ENCODE peak calls at places on chromosomes 3 and 15, in eight cellular contexts. E is cardiac muscle cell, C is body of pancreas, Z is hepatocyte, J is psoas muscle, H is left ventricle myocardium inferior, B is thoracic aorta, K is tibial artery. M is an unnamed sample.

GRCh38 chr3:73727117-73727802 is 102.5 kb upstream of the PDZRN3 start:
- DNase-seq in H (no peak), E (peak), J (peak), C (peak), B (no peak), Z (peak), K (peak), M (no peak)

GRCh38 chr3:143849854-143850549 is 1.7 kb upstream of the SLC9A9 start:
- DNase-seq in Z (peak), C (no peak), E (peak), K (no peak), H (no peak), J (no peak), B (no peak), M (no peak)

GRCh38 chr3:59754456-59754855 is 704.6 kb upstream of the CFAP20DC start:
- DNase-seq in K (no peak), E (no peak), Z (no peak), B (no peak), H (no peak), J (no peak), C (no peak), M (no peak)

GRCh38 chr3:175726228-175726627 is 867.1 kb downstream of the NAALADL2 start:
- DNase-seq in H (no peak), C (no peak), E (no peak), B (no peak), J (no peak), K (no peak), Z (no peak), M (no peak)

GRCh38 chr3:108838411-108838810 is 15.8 kb downstream of the TRAT1 start:
- DNase-seq in Z (no peak), K (no peak), H (no peak), E (no peak), B (no peak), J (no peak), C (no peak), M (no peak)

GRCh38 chr3:65950340-65951326 is 88.1 kb downstream of the MAGI1 start:
- DNase-seq in K (no peak), Z (no peak), B (no peak), J (no peak), C (no peak), E (peak), H (no peak), M (no peak)

GRCh38 chr3:8873740-8874139 is 89.5 kb downstream of the RAD18 start:
- DNase-seq in Z (no peak), K (no peak), C (no peak), H (no peak), E (no peak), J (no peak), B (no peak), M (no peak)

GRCh38 chr15:84947947-84948830 is 33.5 kb upstream of the PDE8A start:
- DNase-seq in H (peak), Z (no peak), J (peak), B (peak), C (peak), E (peak), K (peak), M (no peak)

GRCh38 chr3:46188708-46189107 is 19.4 kb downstream of the CCR1 start:
- DNase-seq in H (no peak), K (no peak), E (no peak), C (no peak), J (no peak), B (no peak), Z (no peak), M (no peak)

GRCh38 chr3:124557433-124558232 is 172.6 kb upstream of the UMPS start:
- DNase-seq in K (no peak), B (no peak), J (no peak), H (no peak), E (peak), Z (no peak), C (peak), M (no peak)

GRCh38 chr3:59432676-59433075 is 382.9 kb upstream of the CFAP20DC start:
- DNase-seq in H (no peak), Z (no peak), E (no peak), C (no peak), K (no peak), B (no peak), J (no peak), M (no peak)

GRCh38 chr3:9890249-9891071 is at the start of gene JAGN1:
- DNase-seq in E (peak), H (peak), B (peak), K (peak), J (peak), C (peak), Z (peak), M (peak)

GRCh38 chr3:136544532-136544931 is 207.6 kb downstream of the STAG1 start:
- DNase-seq in C (no peak), H (no peak), K (no peak), J (no peak), E (peak), B (no peak), Z (no peak), M (no peak)

GRCh38 chr3:125110016-125110875 is 54.4 kb upstream of the HEG1 start:
- DNase-seq in H (no peak), J (no peak), K (no peak), C (no peak), B (no peak), Z (peak), E (peak), M (no peak)

DNA sequence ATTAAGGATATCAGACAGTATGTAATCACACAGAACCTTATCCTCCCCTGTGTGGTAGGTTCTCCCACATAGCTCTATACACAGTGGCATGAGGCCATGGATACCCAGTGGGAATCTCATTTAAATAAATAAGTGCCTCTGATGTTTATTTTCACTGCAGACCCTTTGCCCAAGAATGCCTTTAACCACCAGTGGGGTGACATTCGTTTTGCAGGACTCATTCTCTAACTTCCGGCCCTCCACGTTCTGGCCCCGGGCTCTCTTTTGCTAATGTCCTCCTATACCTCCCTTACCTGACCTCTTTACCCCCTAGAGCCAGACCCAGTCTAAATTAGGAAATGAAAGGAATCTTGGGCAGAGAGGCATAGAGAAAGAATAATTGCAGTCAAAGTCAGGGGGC is 8.3 kb downstream of the CCDC80 start:
- DNase-seq in H (no peak), B (no peak), E (no peak), C (no peak), J (no peak), Z (no peak), K (no peak), M (no peak)
- H3K4me3 ChIP-seq in H (peak), B (no peak), E (no peak), C (no peak), J (no peak), Z (no peak), K (no peak), M (no peak)

GRCh38 chr3:4587061-4587837 is 94.1 kb downstream of the ITPR1 start:
- DNase-seq in B (no peak), H (no peak), Z (no peak), E (peak), J (no peak), K (no peak), C (no peak), M (no peak)
- H3K27ac ChIP-seq in B (peak), H (peak), Z (no peak), E (no peak), J (no peak), K (peak), C (no peak), M (no peak)

GRCh38 chr3:32018723-32019564 is 37.4 kb downstream of the ZNF860 start:
- DNase-seq in K (no peak), Z (peak), B (no peak), C (no peak), J (no peak), H (no peak), E (peak), M (no peak)
- TF ChIP-seq CTCF in K (peak), Z (peak), B (peak), C (peak), J (peak), H (peak), E (peak), M (peak)

GRCh38 chr15:54083501-54083900 is 105.3 kb downstream of the UNC13C start:
- DNase-seq in C (no peak), J (no peak), H (no peak), E (no peak), K (no peak), Z (no peak), B (no peak), M (no peak)
- H3K4me3 ChIP-seq in C (no peak), J (no peak), H (no peak), E (no peak), K (no peak), Z (no peak), B (no peak), M (no peak)

GRCh38 chr15:70670680-70671079 is 92.7 kb downstream of the UACA start:
- DNase-seq in C (no peak), K (no peak), E (peak), B (no peak), Z (no peak), H (no peak), J (no peak), M (no peak)

GRCh38 chr15:70664494-70664893 is 98.9 kb downstream of the UACA start:
- DNase-seq in B (no peak), E (no peak), J (no peak), Z (no peak), C (no peak), H (no peak), K (no peak), M (no peak)

GRCh38 chr15:70669966-70670658 is 93.2 kb downstream of the UACA start:
- DNase-seq in B (no peak), Z (peak), E (peak), C (peak), J (no peak), K (no peak), H (peak), M (no peak)

GRCh38 chr15:70669006-70669602 is 94.3 kb downstream of the UACA start:
- DNase-seq in Z (no peak), E (no peak), C (no peak), B (no peak), H (no peak), J (no peak), K (no peak), M (no peak)

GRCh38 chr15:70665599-70665998 is 97.8 kb downstream of the UACA start:
- DNase-seq in C (no peak), B (no peak), E (no peak), J (no peak), H (no peak), K (no peak), Z (no peak), M (no peak)
- H3K27ac ChIP-seq in C (no peak), B (no peak), E (no peak), J (no peak), H (peak), K (no peak), Z (no peak), M (no peak)

DNA sequence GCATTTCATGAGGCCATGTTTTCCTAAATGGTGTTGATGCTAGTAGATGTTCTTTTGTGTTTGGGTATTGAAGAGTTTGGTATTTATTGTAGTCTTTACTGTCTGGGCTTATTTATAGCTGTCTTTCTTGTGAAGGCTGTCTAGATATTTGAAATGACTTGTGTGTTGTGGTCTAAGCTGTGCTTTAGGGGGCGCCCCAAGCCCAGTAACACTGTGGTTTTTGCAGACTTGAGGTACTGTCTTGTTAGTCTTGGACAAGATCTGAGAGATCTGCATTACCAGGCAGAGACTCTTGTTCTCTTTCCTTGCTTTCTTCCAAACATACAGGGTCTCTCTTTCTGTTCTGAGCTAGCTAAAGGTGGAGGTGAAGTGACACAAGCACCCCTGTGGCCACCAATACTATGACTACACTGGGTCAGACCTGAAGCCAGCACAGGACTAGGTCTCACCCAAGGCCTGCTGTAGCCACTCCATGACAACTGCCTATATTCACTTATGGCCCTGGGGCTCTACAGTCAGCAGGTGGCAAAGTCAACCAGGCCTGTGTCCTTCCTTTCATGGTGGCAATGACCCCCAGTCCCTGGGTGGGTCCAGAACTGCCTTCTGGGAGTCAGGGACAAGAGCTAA is 152.1 kb upstream of the TBC1D5 start:
- DNase-seq in C (peak), K (no peak), Z (peak), E (peak), B (no peak), J (no peak), H (no peak), M (peak)
- TF ChIP-seq CTCF in C (no peak), K (no peak), Z (peak), E (peak), B (no peak), J (no peak), H (peak), M (peak)

DNA sequence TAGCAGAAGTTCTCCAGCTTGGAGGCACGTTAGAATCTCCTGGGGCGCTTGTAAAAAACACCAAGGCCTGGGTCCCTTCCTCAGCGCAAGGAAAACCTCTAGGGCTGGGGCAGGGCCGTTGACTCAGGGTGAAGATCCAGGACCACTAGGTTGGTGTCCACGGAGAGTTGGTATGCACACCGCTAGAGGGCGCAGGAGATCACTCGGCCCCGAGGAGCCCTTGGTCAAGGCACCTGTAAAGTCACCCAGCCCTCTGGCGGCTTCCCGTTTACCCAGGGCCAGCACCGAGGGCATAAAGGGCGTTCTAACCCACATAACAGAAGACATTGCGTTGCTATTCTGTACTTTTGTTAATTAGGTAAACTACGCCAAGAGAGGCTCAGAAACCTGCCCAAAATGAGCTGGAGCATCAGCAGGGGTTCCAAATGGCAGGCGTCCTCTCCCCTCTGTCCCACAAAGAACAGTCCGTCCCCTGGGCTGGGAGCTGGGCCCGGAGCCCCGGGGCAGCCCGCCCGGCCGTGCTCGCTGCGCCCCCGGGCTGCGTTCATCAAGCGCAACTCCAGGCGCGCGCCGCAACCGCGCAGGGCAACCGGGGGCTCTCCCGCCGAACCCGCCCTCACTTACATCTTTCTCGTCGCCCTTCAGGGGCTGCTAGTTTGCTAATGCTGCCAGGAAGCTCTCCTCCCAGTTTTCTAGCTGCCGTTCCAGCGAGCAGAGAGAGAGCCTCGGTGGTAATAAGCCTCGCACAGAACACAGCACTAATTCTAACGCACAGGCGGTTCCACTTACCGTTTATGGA is 332.1 kb downstream of the ARRDC4 start:
- DNase-seq in C (peak), K (peak), B (no peak), J (peak), H (peak), E (peak), Z (peak), M (peak)
- H3K4me3 ChIP-seq in C (no peak), K (no peak), B (no peak), J (no peak), H (peak), E (no peak), Z (no peak), M (no peak)